ENCODE peak calls at places on chromosomes 16 and 17, in nine cellular contexts. One of them, this sample, is unnamed.

GRCh38 chr16:7763111-7763510 is 430.5 kb downstream of the RBFOX1 start:
- DNase-seq in activated T-helper 1 cell treated with anti-CD3 and anti-CD28 coated beads, Interleukin-12 subunit alpha, Interleukin-12 subunit beta, Interleukin-2, Interleukin-4 antibody, amounts not matched to agents 30 ng/mL and 10 ng/mL and 1 ng/mL, durations not matched to agents 14 hours and 24 hours and 36 hours: no peak
- DNase-seq in adipocyte: no peak
- DNase-seq in H54: no peak
- DNase-seq in NB4: no peak
- DNase-seq in AG04450: no peak
- DNase-seq in left lobe of liver: no peak
- DNase-seq in T-helper 22 cell: no peak
- DNase-seq in EH: no peak
- DNase-seq in this sample: no peak

GRCh38 chr16:86342161-86342560 is 168.2 kb upstream of the FOXF1 start:
- DNase-seq in activated T-helper 1 cell treated with anti-CD3 and anti-CD28 coated beads, Interleukin-12 subunit alpha, Interleukin-12 subunit beta, Interleukin-2, Interleukin-4 antibody, amounts not matched to agents 30 ng/mL and 10 ng/mL and 1 ng/mL, durations not matched to agents 14 hours and 24 hours and 36 hours: no peak
- DNase-seq in adipocyte: no peak
- DNase-seq in H54: no peak
- DNase-seq in NB4: no peak
- DNase-seq in AG04450: no peak
- DNase-seq in left lobe of liver: no peak
- DNase-seq in T-helper 22 cell: no peak
- DNase-seq in EH: no peak
- DNase-seq in this sample: no peak

GRCh38 chr17:1399366-1399678 is 700 bp downstream of the YWHAE start:
- DNase-seq in activated T-helper 1 cell treated with anti-CD3 and anti-CD28 coated beads, Interleukin-12 subunit alpha, Interleukin-12 subunit beta, Interleukin-2, Interleukin-4 antibody, amounts not matched to agents 30 ng/mL and 10 ng/mL and 1 ng/mL, durations not matched to agents 14 hours and 24 hours and 36 hours: peak
- DNase-seq in adipocyte: peak
- DNase-seq in H54: no peak
- DNase-seq in NB4: no peak
- DNase-seq in AG04450: no peak
- DNase-seq in left lobe of liver: no peak
- DNase-seq in T-helper 22 cell: no peak
- DNase-seq in EH: no peak
- DNase-seq in this sample: no peak

GRCh38 chr16:70255584-70255983 is 3.8 kb upstream of the EXOSC6 start:
- DNase-seq in activated T-helper 1 cell treated with anti-CD3 and anti-CD28 coated beads, Interleukin-12 subunit alpha, Interleukin-12 subunit beta, Interleukin-2, Interleukin-4 antibody, amounts not matched to agents 30 ng/mL and 10 ng/mL and 1 ng/mL, durations not matched to agents 14 hours and 24 hours and 36 hours: no peak
- DNase-seq in adipocyte: no peak
- DNase-seq in H54: no peak
- DNase-seq in NB4: no peak
- DNase-seq in AG04450: no peak
- DNase-seq in left lobe of liver: no peak
- DNase-seq in T-helper 22 cell: no peak
- DNase-seq in EH: no peak
- DNase-seq in this sample: no peak

GRCh38 chr16:56911771-56912541 is 20.0 kb upstream of the HERPUD1 start:
- DNase-seq in activated T-helper 1 cell treated with anti-CD3 and anti-CD28 coated beads, Interleukin-12 subunit alpha, Interleukin-12 subunit beta, Interleukin-2, Interleukin-4 antibody, amounts not matched to agents 30 ng/mL and 10 ng/mL and 1 ng/mL, durations not matched to agents 14 hours and 24 hours and 36 hours: no peak
- DNase-seq in adipocyte: peak
- DNase-seq in H54: peak
- DNase-seq in NB4: peak
- DNase-seq in AG04450: no peak
- DNase-seq in left lobe of liver: no peak
- DNase-seq in T-helper 22 cell: no peak
- DNase-seq in EH: peak
- DNase-seq in this sample: no peak

GRCh38 chr17:7633093-7633492 is 3.2 kb downstream of the SHBG start:
- DNase-seq in activated T-helper 1 cell treated with anti-CD3 and anti-CD28 coated beads, Interleukin-12 subunit alpha, Interleukin-12 subunit beta, Interleukin-2, Interleukin-4 antibody, amounts not matched to agents 30 ng/mL and 10 ng/mL and 1 ng/mL, durations not matched to agents 14 hours and 24 hours and 36 hours: no peak
- DNase-seq in adipocyte: no peak
- DNase-seq in H54: no peak
- DNase-seq in NB4: no peak
- DNase-seq in AG04450: no peak
- DNase-seq in left lobe of liver: peak
- DNase-seq in T-helper 22 cell: no peak
- DNase-seq in EH: no peak
- DNase-seq in this sample: no peak

GRCh38 chr16:89960966-89961365 is 12.4 kb downstream of the DEF8 start:
- DNase-seq in activated T-helper 1 cell treated with anti-CD3 and anti-CD28 coated beads, Interleukin-12 subunit alpha, Interleukin-12 subunit beta, Interleukin-2, Interleukin-4 antibody, amounts not matched to agents 30 ng/mL and 10 ng/mL and 1 ng/mL, durations not matched to agents 14 hours and 24 hours and 36 hours: no peak
- DNase-seq in adipocyte: no peak
- DNase-seq in H54: no peak
- DNase-seq in NB4: no peak
- DNase-seq in AG04450: no peak
- DNase-seq in left lobe of liver: no peak
- DNase-seq in T-helper 22 cell: no peak
- DNase-seq in EH: no peak
- DNase-seq in this sample: no peak

GRCh38 chr16:80570106-80570478 is 29.3 kb downstream of the DYNLRB2 start:
- DNase-seq in activated T-helper 1 cell treated with anti-CD3 and anti-CD28 coated beads, Interleukin-12 subunit alpha, Interleukin-12 subunit beta, Interleukin-2, Interleukin-4 antibody, amounts not matched to agents 30 ng/mL and 10 ng/mL and 1 ng/mL, durations not matched to agents 14 hours and 24 hours and 36 hours: peak
- DNase-seq in adipocyte: no peak
- DNase-seq in H54: no peak
- DNase-seq in NB4: no peak
- DNase-seq in AG04450: no peak
- DNase-seq in left lobe of liver: peak
- DNase-seq in T-helper 22 cell: no peak
- DNase-seq in EH: peak
- DNase-seq in this sample: peak

GRCh38 chr17:35252646-35253045 is 9.8 kb downstream of the SLFN5 start:
- DNase-seq in activated T-helper 1 cell treated with anti-CD3 and anti-CD28 coated beads, Interleukin-12 subunit alpha, Interleukin-12 subunit beta, Interleukin-2, Interleukin-4 antibody, amounts not matched to agents 30 ng/mL and 10 ng/mL and 1 ng/mL, durations not matched to agents 14 hours and 24 hours and 36 hours: no peak
- DNase-seq in adipocyte: no peak
- DNase-seq in H54: no peak
- DNase-seq in NB4: no peak
- DNase-seq in AG04450: no peak
- DNase-seq in left lobe of liver: no peak
- DNase-seq in T-helper 22 cell: no peak
- DNase-seq in EH: no peak
- DNase-seq in this sample: no peak

GRCh38 chr16:4780235-4780634 is 7.9 kb downstream of the SEPTIN12 start:
- DNase-seq in activated T-helper 1 cell treated with anti-CD3 and anti-CD28 coated beads, Interleukin-12 subunit alpha, Interleukin-12 subunit beta, Interleukin-2, Interleukin-4 antibody, amounts not matched to agents 30 ng/mL and 10 ng/mL and 1 ng/mL, durations not matched to agents 14 hours and 24 hours and 36 hours: no peak
- DNase-seq in adipocyte: no peak
- DNase-seq in H54: peak
- DNase-seq in NB4: no peak
- DNase-seq in AG04450: no peak
- DNase-seq in left lobe of liver: no peak
- DNase-seq in T-helper 22 cell: no peak
- DNase-seq in EH: peak
- DNase-seq in this sample: no peak

GRCh38 chr17:50397111-50397918 is at the start of gene LRRC59:
- DNase-seq in activated T-helper 1 cell treated with anti-CD3 and anti-CD28 coated beads, Interleukin-12 subunit alpha, Interleukin-12 subunit beta, Interleukin-2, Interleukin-4 antibody, amounts not matched to agents 30 ng/mL and 10 ng/mL and 1 ng/mL, durations not matched to agents 14 hours and 24 hours and 36 hours: peak
- DNase-seq in adipocyte: peak
- DNase-seq in H54: peak
- DNase-seq in NB4: peak
- DNase-seq in AG04450: peak
- DNase-seq in left lobe of liver: peak
- DNase-seq in T-helper 22 cell: peak
- DNase-seq in EH: peak
- DNase-seq in this sample: peak

GRCh38 chr16:49589721-49590120 is 216.1 kb downstream of the C16orf78 start:
- DNase-seq in activated T-helper 1 cell treated with anti-CD3 and anti-CD28 coated beads, Interleukin-12 subunit alpha, Interleukin-12 subunit beta, Interleukin-2, Interleukin-4 antibody, amounts not matched to agents 30 ng/mL and 10 ng/mL and 1 ng/mL, durations not matched to agents 14 hours and 24 hours and 36 hours: no peak
- DNase-seq in adipocyte: no peak
- DNase-seq in H54: no peak
- DNase-seq in NB4: peak
- DNase-seq in AG04450: no peak
- DNase-seq in left lobe of liver: peak
- DNase-seq in T-helper 22 cell: no peak
- DNase-seq in EH: no peak
- DNase-seq in this sample: no peak

GRCh38 chr16:49664221-49665215 is 191.4 kb downstream of the ZNF423 start:
- DNase-seq in activated T-helper 1 cell treated with anti-CD3 and anti-CD28 coated beads, Interleukin-12 subunit alpha, Interleukin-12 subunit beta, Interleukin-2, Interleukin-4 antibody, amounts not matched to agents 30 ng/mL and 10 ng/mL and 1 ng/mL, durations not matched to agents 14 hours and 24 hours and 36 hours: no peak
- DNase-seq in adipocyte: no peak
- DNase-seq in H54: no peak
- DNase-seq in NB4: no peak
- DNase-seq in AG04450: no peak
- DNase-seq in left lobe of liver: no peak
- DNase-seq in T-helper 22 cell: no peak
- DNase-seq in EH: no peak
- DNase-seq in this sample: no peak

GRCh38 chr17:69874220-69874670 is 200.8 kb upstream of the KCNJ16 start:
- DNase-seq in activated T-helper 1 cell treated with anti-CD3 and anti-CD28 coated beads, Interleukin-12 subunit alpha, Interleukin-12 subunit beta, Interleukin-2, Interleukin-4 antibody, amounts not matched to agents 30 ng/mL and 10 ng/mL and 1 ng/mL, durations not matched to agents 14 hours and 24 hours and 36 hours: no peak
- DNase-seq in adipocyte: peak
- DNase-seq in H54: no peak
- DNase-seq in NB4: no peak
- DNase-seq in AG04450: no peak
- DNase-seq in left lobe of liver: no peak
- DNase-seq in T-helper 22 cell: no peak
- DNase-seq in EH: peak
- DNase-seq in this sample: peak

GRCh38 chr17:51258756-51259573 is 884 bp downstream of the MBTD1 start:
- DNase-seq in activated T-helper 1 cell treated with anti-CD3 and anti-CD28 coated beads, Interleukin-12 subunit alpha, Interleukin-12 subunit beta, Interleukin-2, Interleukin-4 antibody, amounts not matched to agents 30 ng/mL and 10 ng/mL and 1 ng/mL, durations not matched to agents 14 hours and 24 hours and 36 hours: no peak
- DNase-seq in adipocyte: peak
- DNase-seq in H54: peak
- DNase-seq in NB4: peak
- DNase-seq in AG04450: no peak
- DNase-seq in left lobe of liver: no peak
- DNase-seq in T-helper 22 cell: no peak
- DNase-seq in EH: peak
- DNase-seq in this sample: peak

GRCh38 chr17:76273923-76274558 is 8.9 kb downstream of the UBALD2 start:
- DNase-seq in activated T-helper 1 cell treated with anti-CD3 and anti-CD28 coated beads, Interleukin-12 subunit alpha, Interleukin-12 subunit beta, Interleukin-2, Interleukin-4 antibody, amounts not matched to agents 30 ng/mL and 10 ng/mL and 1 ng/mL, durations not matched to agents 14 hours and 24 hours and 36 hours: no peak
- DNase-seq in adipocyte: no peak
- DNase-seq in H54: no peak
- DNase-seq in NB4: no peak
- DNase-seq in AG04450: no peak
- DNase-seq in left lobe of liver: peak
- DNase-seq in T-helper 22 cell: no peak
- DNase-seq in EH: no peak
- DNase-seq in this sample: no peak

GRCh38 chr17:29674270-29674669 is 51.6 kb upstream of the CORO6 start:
- DNase-seq in activated T-helper 1 cell treated with anti-CD3 and anti-CD28 coated beads, Interleukin-12 subunit alpha, Interleukin-12 subunit beta, Interleukin-2, Interleukin-4 antibody, amounts not matched to agents 30 ng/mL and 10 ng/mL and 1 ng/mL, durations not matched to agents 14 hours and 24 hours and 36 hours: no peak
- DNase-seq in adipocyte: no peak
- DNase-seq in H54: no peak
- DNase-seq in NB4: peak
- DNase-seq in AG04450: no peak
- DNase-seq in left lobe of liver: no peak
- DNase-seq in T-helper 22 cell: no peak
- DNase-seq in EH: no peak
- DNase-seq in this sample: peak

GRCh38 chr16:52318259-52319008 is 228.5 kb downstream of the TOX3 start:
- DNase-seq in activated T-helper 1 cell treated with anti-CD3 and anti-CD28 coated beads, Interleukin-12 subunit alpha, Interleukin-12 subunit beta, Interleukin-2, Interleukin-4 antibody, amounts not matched to agents 30 ng/mL and 10 ng/mL and 1 ng/mL, durations not matched to agents 14 hours and 24 hours and 36 hours: no peak
- DNase-seq in adipocyte: no peak
- DNase-seq in H54: no peak
- DNase-seq in NB4: no peak
- DNase-seq in AG04450: no peak
- DNase-seq in left lobe of liver: no peak
- DNase-seq in T-helper 22 cell: no peak
- DNase-seq in EH: no peak
- DNase-seq in this sample: no peak